ENCODE peak calls at places on chromosome 6, in seven cellular contexts. E is RWPE2; Z is body of pancreas; R is endodermal cell; O is heart right ventricle; Q is adrenal gland; C is CD4-positive, CD25-positive, alpha-beta regulatory T cell. S is an unnamed sample.

GRCh38 chr6:156065838-156066237 is 610.2 kb upstream of the NOX3 start:
- DNase-seq in E (no peak), Z (no peak), R (no peak), O (no peak), Q (no peak), C (no peak), S (no peak)

GRCh38 chr6:114153448-114153847 is 182.5 kb upstream of the HDAC2 start:
- DNase-seq in E (no peak), Z (no peak), R (no peak), O (no peak), Q (no peak), C (no peak), S (no peak)

GRCh38 chr6:28215425-28215824 is 9.7 kb upstream of the ZSCAN9 start:
- DNase-seq in E (no peak), Z (no peak), R (no peak), O (no peak), Q (no peak), C (no peak), S (no peak)

GRCh38 chr6:170172825-170173231 is 118.0 kb downstream of the DLL1 start:
- DNase-seq in E (no peak), Z (no peak), R (peak; percentile 31), O (no peak), Q (no peak), C (no peak), S (no peak)

GRCh38 chr6:142605922-142606321 is 304.1 kb downstream of the ADGRG6 start:
- DNase-seq in E (no peak), Z (no peak), R (no peak), O (no peak), Q (no peak), C (no peak), S (no peak)

GRCh38 chr6:108097882-108098281 is 23.3 kb upstream of the OSTM1 start:
- DNase-seq in E (no peak), Z (no peak), R (no peak), O (no peak), Q (no peak), C (no peak), S (no peak)

GRCh38 chr6:138400326-138400725 is 3.7 kb upstream of the HEBP2 start:
- DNase-seq in E (no peak), Z (no peak), R (no peak), O (no peak), Q (no peak), C (no peak), S (no peak)

GRCh38 chr6:89412071-89413005 is at the start of gene RRAGD:
- DNase-seq in E (no peak), Z (peak; percentile 72), R (peak; percentile 80), O (peak; percentile 68), Q (peak; percentile 75), C (peak; percentile 71), S (peak; percentile 50)

GRCh38 chr6:150263765-150264415 is 104.9 kb upstream of the IYD start:
- DNase-seq in E (no peak), Z (no peak), R (no peak), O (no peak), Q (peak; percentile 33), C (peak; percentile 52), S (no peak)

GRCh38 chr6:20328266-20328946 is 73.3 kb upstream of the E2F3 start:
- DNase-seq in E (no peak), Z (no peak), R (no peak), O (no peak), Q (no peak), C (no peak), S (no peak)

GRCh38 chr6:2245954-2246863 is 804 bp upstream of the GMDS start:
- DNase-seq in E (peak; percentile 94), Z (peak; percentile 98), R (peak; percentile 80), O (peak; percentile 32), Q (peak; percentile 81), C (peak; percentile 59), S (peak; percentile 45)

GRCh38 chr6:119727504-119728219 is 378.1 kb upstream of the MAN1A1 start:
- DNase-seq in E (no peak), Z (peak; percentile 73), R (peak; percentile 87), O (no peak), Q (no peak), C (no peak), S (no peak)

GRCh38 chr6:77038801-77039200 is 424.5 kb downstream of the HTR1B start:
- DNase-seq in E (no peak), Z (no peak), R (no peak), O (no peak), Q (no peak), C (no peak), S (no peak)

GRCh38 chr6:123661105-123661891 is 24.5 kb upstream of the TRDN start:
- DNase-seq in E (no peak), Z (no peak), R (no peak), O (no peak), Q (no peak), C (no peak), S (no peak)

GRCh38 chr6:106869203-106869602 is 105.3 kb downstream of the CD24 start:
- DNase-seq in E (no peak), Z (no peak), R (no peak), O (no peak), Q (no peak), C (no peak), S (no peak)

GRCh38 chr6:159729598-159729997 is 2.3 kb downstream of the WTAP start:
- DNase-seq in E (no peak), Z (no peak), R (no peak), O (no peak), Q (no peak), C (peak; percentile 34), S (no peak)

GRCh38 chr6:113936093-113936934 is 34.6 kb downstream of the HDAC2 start:
- DNase-seq in E (no peak), Z (no peak), R (no peak), O (no peak), Q (no peak), C (peak; percentile 64), S (no peak)

GRCh38 chr6:97215157-97215769 is 67.8 kb downstream of the MMS22L start:
- DNase-seq in E (no peak), Z (peak; percentile 33), R (peak; percentile 66), O (no peak), Q (peak; percentile 62), C (peak; percentile 30), S (no peak)

GRCh38 chr6:98695076-98695816 is 139.1 kb upstream of the POU3F2 start:
- DNase-seq in E (no peak), Z (no peak), R (no peak), O (no peak), Q (no peak), C (no peak), S (no peak)

GRCh38 chr6:13275435-13275989 is 52.8 kb downstream of the TBC1D7 start:
- DNase-seq in E (no peak), Z (no peak), R (no peak), O (no peak), Q (no peak), C (no peak), S (no peak)

GRCh38 chr6:7432391-7433207 is 43.0 kb downstream of the RIOK1 start:
- DNase-seq in E (no peak), Z (no peak), R (no peak), O (no peak), Q (no peak), C (no peak), S (no peak)

GRCh38 chr6:73491371-73491770 is 29.5 kb downstream of the EEF1A1 start:
- DNase-seq in E (no peak), Z (no peak), R (no peak), O (no peak), Q (no peak), C (no peak), S (no peak)

DNA sequence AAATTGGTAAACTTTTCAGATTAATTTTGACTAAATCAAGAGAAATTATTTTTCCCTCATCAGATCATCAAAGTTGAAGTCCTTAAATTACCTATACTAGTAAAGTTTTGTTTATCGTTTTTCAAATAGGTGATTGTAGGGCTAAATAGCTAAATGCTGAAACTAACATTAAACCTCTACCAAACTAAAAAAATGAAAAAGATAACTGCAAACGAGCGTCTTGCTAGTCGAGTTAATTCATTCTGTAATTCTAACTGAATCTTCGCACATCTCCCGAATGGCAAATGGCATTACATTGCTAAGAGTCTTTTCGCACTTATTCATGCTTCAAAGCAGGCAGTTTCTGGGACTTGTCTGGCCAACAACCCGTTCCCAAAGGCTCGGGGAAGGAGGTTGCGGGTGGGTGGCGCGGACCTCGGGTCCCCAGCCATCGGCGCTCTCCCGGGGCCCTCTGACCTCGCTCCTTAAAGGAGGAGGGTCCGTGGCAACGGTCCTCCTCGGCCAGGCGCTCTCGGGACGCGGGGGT is 43.8 kb downstream of the POPDC3 start:
- DNase-seq in E (no peak), Z (no peak), R (no peak), O (no peak), Q (no peak), C (no peak), S (no peak)
- H3K4me3 ChIP-seq in E (peak overlapping the region; percentile 95), Z (peak overlapping the region; percentile 36), R (peak overlapping the region; percentile 80), O (peak overlapping the region; percentile 84), Q (peak overlapping the region; percentile 15), C (no peak overlapping the region), S (peak overlapping the region; percentile 54)

GRCh38 chr6:39084506-39084905 is 30.5 kb downstream of the SAYSD1 start:
- DNase-seq in E (no peak), Z (no peak), R (no peak), O (no peak), Q (no peak), C (no peak), S (no peak)

GRCh38 chr6:39086294-39086693 is 28.7 kb downstream of the SAYSD1 start:
- DNase-seq in E (no peak), Z (no peak), R (no peak), O (no peak), Q (no peak), C (peak; percentile 41), S (no peak)

GRCh38 chr6:39083111-39083702 is 31.8 kb downstream of the SAYSD1 start:
- DNase-seq in E (no peak), Z (peak; percentile 28), R (peak; percentile 31), O (no peak), Q (no peak), C (no peak), S (no peak)

GRCh38 chr6:39086711-39087110 is 28.3 kb downstream of the SAYSD1 start:
- DNase-seq in E (no peak), Z (no peak), R (no peak), O (no peak), Q (no peak), C (no peak), S (no peak)

DNA sequence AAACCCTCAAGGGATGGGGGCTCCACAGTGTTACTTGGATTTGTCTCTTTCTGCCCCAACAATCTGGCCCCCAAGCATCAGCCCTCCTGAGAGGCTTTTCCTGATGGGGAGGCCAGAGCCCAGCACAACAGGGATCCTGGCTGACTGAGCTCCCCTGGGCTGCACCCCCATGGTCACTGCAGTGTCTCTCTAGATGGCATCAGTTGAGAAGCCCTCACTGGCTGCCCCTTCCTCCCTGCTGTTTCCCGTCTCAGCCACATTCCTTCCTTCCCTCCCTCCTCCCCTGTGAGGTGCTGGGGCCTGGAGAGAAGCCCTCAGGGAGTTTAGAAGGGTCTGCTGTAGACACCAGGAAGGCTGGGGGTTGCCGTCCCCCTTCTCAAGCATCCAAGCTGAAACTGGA is 29.9 kb downstream of the SAYSD1 start:
- DNase-seq in E (no peak), Z (no peak), R (no peak), O (no peak), Q (no peak), C (no peak), S (no peak)
- H3K4me1 ChIP-seq in E (no peaks in the 10 kb centered on the region), Z (peaks cover 4% of the 10 kb centered on the region), R (no peaks in the 10 kb centered on the region), O (peaks cover 10% of the 10 kb centered on the region), Q (no peaks in the 10 kb centered on the region), C (peaks cover 6% of the 10 kb centered on the region), S (no peaks in the 10 kb centered on the region)

GRCh38 chr6:110878751-110879539 is 4.4 kb downstream of the AMD1 start:
- DNase-seq in E (no peak), Z (no peak), R (peak; percentile 71), O (no peak), Q (no peak), C (peak; percentile 67), S (no peak)
- H3K4me3 ChIP-seq in E (peak overlapping the region; percentile 2), Z (no peak overlapping the region), R (peak overlapping the region; percentile 94), O (peak overlapping the region; percentile 10), Q (no peak overlapping the region), C (peak overlapping the region; percentile 99), S (peak overlapping the region; percentile 1)

GRCh38 chr6:166464068-166464410 is 81.3 kb upstream of the MPC1 start:
- DNase-seq in E (no peak), Z (no peak), R (no peak), O (no peak), Q (no peak), C (no peak), S (no peak)
- H3K4me1 ChIP-seq in E (peaks cover 18% of the 10 kb centered on the region), Z (peaks cover 4% of the 10 kb centered on the region), R (no peaks in the 10 kb centered on the region), O (no peaks in the 10 kb centered on the region), Q (no peaks in the 10 kb centered on the region), C (no peaks in the 10 kb centered on the region), S (no peaks in the 10 kb centered on the region)

S was measured in effector memory CD4-positive, alpha-beta T cell.